ENCODE peak calls at places on chromosomes 7 and 10, in eight cellular contexts. One of them, this sample, is unnamed.

GRCh38 chr7:5703572-5704533 is 77.6 kb downstream of the RNF216 start:
- DNase-seq in activated CD8-positive, alpha-beta memory T cell treated with anti-CD3 and anti-CD28 coated beads, Interleukin-2, amount 50 U/mL, for 48 hours: no peak
- DNase-seq in posterior vena cava: no peak
- DNase-seq in osteocyte: no peak
- DNase-seq in GDM1: no peak
- DNase-seq in frontal cortex: no peak
- DNase-seq in NCI-H460: no peak
- DNase-seq in AG09309: no peak
- DNase-seq in this sample: no peak

GRCh38 chr7:74356589-74357315 is 67.5 kb downstream of the CLIP2 start:
- DNase-seq in activated CD8-positive, alpha-beta memory T cell treated with anti-CD3 and anti-CD28 coated beads, Interleukin-2, amount 50 U/mL, for 48 hours: no peak
- DNase-seq in posterior vena cava: no peak
- DNase-seq in osteocyte: no peak
- DNase-seq in GDM1: no peak
- DNase-seq in frontal cortex: no peak
- DNase-seq in NCI-H460: no peak
- DNase-seq in AG09309: no peak
- DNase-seq in this sample: no peak

GRCh38 chr10:124217906-124218769 is 124.7 kb upstream of the CHST15 start:
- DNase-seq in activated CD8-positive, alpha-beta memory T cell treated with anti-CD3 and anti-CD28 coated beads, Interleukin-2, amount 50 U/mL, for 48 hours: no peak
- DNase-seq in posterior vena cava: no peak
- DNase-seq in osteocyte: no peak
- DNase-seq in GDM1: no peak
- DNase-seq in frontal cortex: no peak
- DNase-seq in NCI-H460: no peak
- DNase-seq in AG09309: no peak
- DNase-seq in this sample: no peak

GRCh38 chr10:98577168-98577567 is 130.4 kb upstream of the HPS1 start:
- DNase-seq in activated CD8-positive, alpha-beta memory T cell treated with anti-CD3 and anti-CD28 coated beads, Interleukin-2, amount 50 U/mL, for 48 hours: no peak
- DNase-seq in posterior vena cava: no peak
- DNase-seq in osteocyte: no peak
- DNase-seq in GDM1: no peak
- DNase-seq in frontal cortex: no peak
- DNase-seq in NCI-H460: no peak
- DNase-seq in AG09309: no peak
- DNase-seq in this sample: no peak

GRCh38 chr10:15704581-15704968 is 15.1 kb downstream of the ITGA8 start:
- DNase-seq in activated CD8-positive, alpha-beta memory T cell treated with anti-CD3 and anti-CD28 coated beads, Interleukin-2, amount 50 U/mL, for 48 hours: no peak
- DNase-seq in posterior vena cava: no peak
- DNase-seq in osteocyte: no peak
- DNase-seq in GDM1: no peak
- DNase-seq in frontal cortex: no peak
- DNase-seq in NCI-H460: no peak
- DNase-seq in AG09309: no peak
- DNase-seq in this sample: no peak

GRCh38 chr10:73413108-73413527 is 740 bp downstream of the ANXA7 start:
- DNase-seq in activated CD8-positive, alpha-beta memory T cell treated with anti-CD3 and anti-CD28 coated beads, Interleukin-2, amount 50 U/mL, for 48 hours: no peak
- DNase-seq in posterior vena cava: no peak
- DNase-seq in osteocyte: no peak
- DNase-seq in GDM1: no peak
- DNase-seq in frontal cortex: peak; percentile 23
- DNase-seq in NCI-H460: peak; percentile 25
- DNase-seq in AG09309: no peak
- DNase-seq in this sample: no peak

GRCh38 chr7:20661884-20662283 is 46.4 kb downstream of the ABCB5 start:
- DNase-seq in activated CD8-positive, alpha-beta memory T cell treated with anti-CD3 and anti-CD28 coated beads, Interleukin-2, amount 50 U/mL, for 48 hours: no peak
- DNase-seq in posterior vena cava: no peak
- DNase-seq in osteocyte: no peak
- DNase-seq in GDM1: no peak
- DNase-seq in frontal cortex: no peak
- DNase-seq in NCI-H460: no peak
- DNase-seq in AG09309: no peak
- DNase-seq in this sample: no peak

GRCh38 chr7:388961-389701 is 99.2 kb downstream of the FOXL3 start:
- DNase-seq in activated CD8-positive, alpha-beta memory T cell treated with anti-CD3 and anti-CD28 coated beads, Interleukin-2, amount 50 U/mL, for 48 hours: peak; percentile 33
- DNase-seq in posterior vena cava: no peak
- DNase-seq in osteocyte: no peak
- DNase-seq in GDM1: no peak
- DNase-seq in frontal cortex: no peak
- DNase-seq in NCI-H460: no peak
- DNase-seq in AG09309: no peak
- DNase-seq in this sample: no peak

GRCh38 chr10:35992107-35992506 is 350.0 kb upstream of the FZD8 start:
- DNase-seq in activated CD8-positive, alpha-beta memory T cell treated with anti-CD3 and anti-CD28 coated beads, Interleukin-2, amount 50 U/mL, for 48 hours: no peak
- DNase-seq in posterior vena cava: no peak
- DNase-seq in osteocyte: no peak
- DNase-seq in GDM1: no peak
- DNase-seq in frontal cortex: no peak
- DNase-seq in NCI-H460: no peak
- DNase-seq in AG09309: no peak
- DNase-seq in this sample: no peak

GRCh38 chr10:110491346-110491745 is 6.4 kb upstream of the DUSP5 start:
- DNase-seq in activated CD8-positive, alpha-beta memory T cell treated with anti-CD3 and anti-CD28 coated beads, Interleukin-2, amount 50 U/mL, for 48 hours: no peak
- DNase-seq in posterior vena cava: no peak
- DNase-seq in osteocyte: no peak
- DNase-seq in GDM1: no peak
- DNase-seq in frontal cortex: no peak
- DNase-seq in NCI-H460: no peak
- DNase-seq in AG09309: no peak
- DNase-seq in this sample: no peak

GRCh38 chr10:103592186-103593021 is 98.9 kb downstream of the NEURL1 start:
- DNase-seq in activated CD8-positive, alpha-beta memory T cell treated with anti-CD3 and anti-CD28 coated beads, Interleukin-2, amount 50 U/mL, for 48 hours: peak; percentile 74
- DNase-seq in posterior vena cava: no peak
- DNase-seq in osteocyte: no peak
- DNase-seq in GDM1: peak; percentile 31
- DNase-seq in frontal cortex: no peak
- DNase-seq in NCI-H460: peak; percentile 39
- DNase-seq in AG09309: no peak
- DNase-seq in this sample: no peak

GRCh38 chr7:2120251-2120660 is 112.5 kb downstream of the MAD1L1 start:
- DNase-seq in activated CD8-positive, alpha-beta memory T cell treated with anti-CD3 and anti-CD28 coated beads, Interleukin-2, amount 50 U/mL, for 48 hours: no peak
- DNase-seq in posterior vena cava: no peak
- DNase-seq in osteocyte: no peak
- DNase-seq in GDM1: no peak
- DNase-seq in frontal cortex: no peak
- DNase-seq in NCI-H460: no peak
- DNase-seq in AG09309: no peak
- DNase-seq in this sample: peak; percentile 52

GRCh38 chr7:118573065-118573464 is 348.6 kb downstream of the ANKRD7 start:
- DNase-seq in activated CD8-positive, alpha-beta memory T cell treated with anti-CD3 and anti-CD28 coated beads, Interleukin-2, amount 50 U/mL, for 48 hours: no peak
- DNase-seq in posterior vena cava: no peak
- DNase-seq in osteocyte: no peak
- DNase-seq in GDM1: no peak
- DNase-seq in frontal cortex: peak; percentile 2
- DNase-seq in NCI-H460: peak; percentile 2
- DNase-seq in AG09309: no peak
- DNase-seq in this sample: no peak

GRCh38 chr7:100008525-100008924 is 6.9 kb upstream of the ZKSCAN1 start:
- DNase-seq in activated CD8-positive, alpha-beta memory T cell treated with anti-CD3 and anti-CD28 coated beads, Interleukin-2, amount 50 U/mL, for 48 hours: no peak
- DNase-seq in posterior vena cava: peak; percentile 64
- DNase-seq in osteocyte: no peak
- DNase-seq in GDM1: no peak
- DNase-seq in frontal cortex: no peak
- DNase-seq in NCI-H460: no peak
- DNase-seq in AG09309: no peak
- DNase-seq in this sample: no peak

GRCh38 chr10:125911990-125912389 is 15.6 kb downstream of the FANK1 start:
- DNase-seq in activated CD8-positive, alpha-beta memory T cell treated with anti-CD3 and anti-CD28 coated beads, Interleukin-2, amount 50 U/mL, for 48 hours: no peak
- DNase-seq in posterior vena cava: no peak
- DNase-seq in osteocyte: no peak
- DNase-seq in GDM1: no peak
- DNase-seq in frontal cortex: no peak
- DNase-seq in NCI-H460: no peak
- DNase-seq in AG09309: no peak
- DNase-seq in this sample: no peak

GRCh38 chr10:72263613-72264241 is 10.0 kb upstream of the DDIT4 start:
- DNase-seq in activated CD8-positive, alpha-beta memory T cell treated with anti-CD3 and anti-CD28 coated beads, Interleukin-2, amount 50 U/mL, for 48 hours: no peak
- DNase-seq in posterior vena cava: no peak
- DNase-seq in osteocyte: no peak
- DNase-seq in GDM1: no peak
- DNase-seq in frontal cortex: no peak
- DNase-seq in NCI-H460: no peak
- DNase-seq in AG09309: no peak
- DNase-seq in this sample: no peak

GRCh38 chr7:137390076-137390475 is 46.5 kb upstream of the PTN start:
- DNase-seq in activated CD8-positive, alpha-beta memory T cell treated with anti-CD3 and anti-CD28 coated beads, Interleukin-2, amount 50 U/mL, for 48 hours: no peak
- DNase-seq in posterior vena cava: no peak
- DNase-seq in osteocyte: no peak
- DNase-seq in GDM1: no peak
- DNase-seq in frontal cortex: no peak
- DNase-seq in NCI-H460: no peak
- DNase-seq in AG09309: no peak
- DNase-seq in this sample: no peak

GRCh38 chr10:119416855-119417254 is 125.7 kb downstream of the RGS10 start:
- DNase-seq in activated CD8-positive, alpha-beta memory T cell treated with anti-CD3 and anti-CD28 coated beads, Interleukin-2, amount 50 U/mL, for 48 hours: peak; percentile 81
- DNase-seq in posterior vena cava: peak; percentile 89
- DNase-seq in osteocyte: no peak
- DNase-seq in GDM1: peak; percentile 60
- DNase-seq in frontal cortex: no peak
- DNase-seq in NCI-H460: peak; percentile 53
- DNase-seq in AG09309: no peak
- DNase-seq in this sample: peak; percentile 29